ENCODE peak calls at places on chromosomes 12 and 14, in six cellular contexts. K is mesenchymal stem cell, S is H9, C is H1, E is neuronal stem cell, Q is trophoblast cell. P is an unnamed sample.

GRCh38 chr14:105879867-105880561 is 353.6 kb downstream of the TMEM121 start:
- DNase-seq in K (no peak), S (no peak), C (no peak), E (no peak), Q (no peak), P (no peak)

GRCh38 chr14:28635387-28635786 is 131.2 kb upstream of the FOXG1 start:
- DNase-seq in K (peak), S (no peak), C (no peak), E (peak), Q (peak), P (peak)

GRCh38 chr14:49463146-49463545 is 123.0 kb downstream of the RPS29 start:
- DNase-seq in K (no peak), S (no peak), C (no peak), E (no peak), Q (no peak), P (no peak)

GRCh38 chr14:28102814-28103213 is 663.8 kb upstream of the FOXG1 start:
- DNase-seq in K (no peak), S (no peak), C (no peak), E (no peak), Q (no peak), P (no peak)

GRCh38 chr14:102902523-102903247 is 19.8 kb upstream of the AMN start:
- DNase-seq in K (no peak), S (no peak), C (no peak), E (no peak), Q (no peak), P (no peak)

GRCh38 chr14:100622234-100622633 is 35.0 kb upstream of the BEGAIN start:
- DNase-seq in K (no peak), S (no peak), C (no peak), E (no peak), Q (no peak), P (no peak)

GRCh38 chr12:88562846-88563582 is 17.3 kb downstream of the KITLG start:
- DNase-seq in K (peak), S (no peak), C (no peak), E (no peak), Q (no peak), P (peak)

GRCh38 chr14:65101631-65102440 is 481 bp downstream of the MAX start:
- DNase-seq in K (peak), S (peak), C (no peak), E (peak), Q (no peak), P (no peak)

GRCh38 chr12:10607885-10608458 is 5.4 kb downstream of the MAGOHB start:
- DNase-seq in K (peak), S (no peak), C (no peak), E (no peak), Q (no peak), P (peak)

GRCh38 chr12:2035421-2036080 is 17.2 kb upstream of the CACNA1C start:
- DNase-seq in K (no peak), S (no peak), C (no peak), E (no peak), Q (no peak), P (no peak)

GRCh38 chr12:14216405-14217294 is 148.8 kb upstream of the ATF7IP start:
- DNase-seq in K (peak), S (no peak), C (no peak), E (no peak), Q (no peak), P (peak)

GRCh38 chr14:105913861-105914260 is 387.5 kb downstream of the TMEM121 start:
- DNase-seq in K (no peak), S (no peak), C (no peak), E (no peak), Q (no peak), P (no peak)

GRCh38 chr14:32560213-32560857 is 231.2 kb downstream of the AKAP6 start:
- DNase-seq in K (peak), S (peak), C (no peak), E (peak), Q (peak), P (peak)

GRCh38 chr12:110067531-110067930 is 19.2 kb upstream of the C12orf76 start:
- DNase-seq in K (no peak), S (no peak), C (no peak), E (no peak), Q (no peak), P (no peak)

GRCh38 chr14:104291123-104292000 is 153.0 kb downstream of the KIF26A start:
- DNase-seq in K (no peak), S (peak), C (peak), E (peak), Q (no peak), P (no peak)

GRCh38 chr14:89236846-89237245 is 180.2 kb downstream of the FOXN3 start:
- DNase-seq in K (no peak), S (no peak), C (no peak), E (no peak), Q (no peak), P (peak)

GRCh38 chr12:127083028-127083949 is 1183.7 kb upstream of the TMEM132C start:
- DNase-seq in K (peak), S (no peak), C (no peak), E (no peak), Q (no peak), P (peak)

GRCh38 chr12:65999564-66000280 is 130.8 kb downstream of the LLPH start:
- DNase-seq in K (no peak), S (no peak), C (no peak), E (no peak), Q (peak), P (peak)

GRCh38 chr12:99810718-99811593 is 163.4 kb downstream of the GARIN6 start:
- DNase-seq in K (peak), S (no peak), C (no peak), E (no peak), Q (no peak), P (peak)

GRCh38 chr12:84508325-84508861 is 404.2 kb downstream of the SLC6A15 start:
- DNase-seq in K (peak), S (peak), C (no peak), E (no peak), Q (peak), P (peak)

GRCh38 chr14:37091651-37092050 is 80.8 kb downstream of the SLC25A21 start:
- DNase-seq in K (peak), S (no peak), C (no peak), E (no peak), Q (no peak), P (peak)

GRCh38 chr12:66678640-66679268 is at the start of gene GRIP1:
- DNase-seq in K (no peak), S (no peak), C (no peak), E (peak), Q (peak), P (no peak)

GRCh38 chr12:102962532-102962931 is 5.1 kb downstream of the ASCL1 start:
- DNase-seq in K (no peak), S (no peak), C (no peak), E (no peak), Q (no peak), P (no peak)

GRCh38 chr12:93003540-93004239 is 74.6 kb upstream of the EEA1 start:
- DNase-seq in K (peak), S (no peak), C (no peak), E (no peak), Q (no peak), P (no peak)

GRCh38 chr14:48325486-48325885 is 650.1 kb upstream of the MDGA2 start:
- DNase-seq in K (peak), S (no peak), C (no peak), E (no peak), Q (no peak), P (peak)

GRCh38 chr12:2355198-2355597 is 302.4 kb downstream of the CACNA1C start:
- DNase-seq in K (no peak), S (no peak), C (no peak), E (no peak), Q (no peak), P (no peak)

GRCh38 chr14:99231181-99231849 is 40.7 kb downstream of the BCL11B start:
- DNase-seq in K (no peak), S (no peak), C (no peak), E (no peak), Q (no peak), P (no peak)

GRCh38 chr12:99026332-99027116 is 381.4 kb downstream of the APAF1 start:
- DNase-seq in K (no peak), S (no peak), C (no peak), E (no peak), Q (no peak), P (no peak)

GRCh38 chr12:40946612-40947194 is 241.4 kb upstream of the PDZRN4 start:
- DNase-seq in K (peak), S (no peak), C (no peak), E (peak), Q (no peak), P (peak)

GRCh38 chr12:53786411-53786810 is 34.6 kb upstream of the CISTR start:
- DNase-seq in K (no peak), S (no peak), C (no peak), E (no peak), Q (no peak), P (no peak)

GRCh38 chr12:19273482-19274330 is 144.2 kb downstream of the PLEKHA5 start:
- DNase-seq in K (peak), S (no peak), C (no peak), E (no peak), Q (peak), P (peak)

GRCh38 chr14:59217011-59217410 is 28.5 kb downstream of the DAAM1 start:
- DNase-seq in K (no peak), S (no peak), C (no peak), E (no peak), Q (no peak), P (no peak)

GRCh38 chr12:4270670-4271432 is 2.7 kb upstream of the CCND2 start:
- DNase-seq in K (peak), S (peak), C (no peak), E (peak), Q (no peak), P (no peak)

GRCh38 chr12:96985515-96986362 is 78.7 kb downstream of the NEDD1 start:
- DNase-seq in K (no peak), S (peak), C (no peak), E (no peak), Q (no peak), P (no peak)

GRCh38 chr14:58865520-58866281 is 227.9 kb downstream of the DACT1 start:
- DNase-seq in K (peak), S (no peak), C (no peak), E (no peak), Q (peak), P (peak)

GRCh38 chr14:34951286-34951685 is 31.5 kb upstream of the SRP54 start:
- DNase-seq in K (no peak), S (no peak), C (no peak), E (no peak), Q (no peak), P (peak)

GRCh38 chr12:16603265-16603915 is 2.6 kb downstream of the LMO3 start:
- DNase-seq in K (no peak), S (no peak), C (no peak), E (peak), Q (no peak), P (no peak)

GRCh38 chr12:21906919-21907642 is 34.1 kb downstream of the ABCC9 start:
- DNase-seq in K (no peak), S (no peak), C (no peak), E (no peak), Q (no peak), P (peak)

DNA sequence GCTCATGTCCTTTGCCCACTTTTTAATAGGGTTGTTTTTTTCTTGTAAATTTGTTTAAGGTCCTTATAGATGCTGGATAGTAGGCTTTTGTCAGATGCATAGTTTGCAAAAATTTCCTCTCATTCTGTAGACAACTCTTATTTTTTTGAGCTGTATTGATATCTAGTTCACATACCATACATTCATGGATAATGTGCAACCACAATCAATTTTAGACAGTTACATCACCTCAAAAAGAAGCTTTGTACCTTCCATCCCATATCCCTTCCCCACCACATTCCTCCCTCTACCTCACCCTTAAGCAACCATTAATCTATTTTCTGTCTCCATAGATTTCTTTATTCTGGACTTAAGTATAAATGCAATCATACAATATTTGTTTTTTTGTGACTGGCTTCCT is 98.4 kb downstream of the PTCSC3 start:
- DNase-seq in K (no peak), S (no peak), C (no peak), E (no peak), Q (no peak), P (no peak)
- H4K91ac ChIP-seq in K (no peak), S (no peak), C (no peak), E (no peak), Q (no peak), P (no peak)

GRCh38 chr12:27497446-27497845 is 26.6 kb upstream of the PPFIBP1 start:
- DNase-seq in K (no peak), S (no peak), C (no peak), E (no peak), Q (no peak), P (no peak)

GRCh38 chr12:27500546-27500945 is 23.5 kb upstream of the PPFIBP1 start:
- DNase-seq in K (no peak), S (no peak), C (no peak), E (no peak), Q (no peak), P (no peak)

GRCh38 chr12:27499377-27499776 is 24.6 kb upstream of the PPFIBP1 start:
- DNase-seq in K (no peak), S (no peak), C (no peak), E (no peak), Q (no peak), P (no peak)

GRCh38 chr12:27498761-27499160 is 25.2 kb upstream of the PPFIBP1 start:
- DNase-seq in K (peak), S (no peak), C (no peak), E (no peak), Q (no peak), P (no peak)

GRCh38 chr12:27498159-27498558 is 25.8 kb upstream of the PPFIBP1 start:
- DNase-seq in K (no peak), S (no peak), C (no peak), E (no peak), Q (no peak), P (no peak)
- H4K91ac ChIP-seq in K (no peak), S (no peak), C (no peak), E (no peak), Q (no peak), P (no peak)

GRCh38 chr12:62868820-62869219 is 66.1 kb downstream of the PPM1H start:
- DNase-seq in K (no peak), S (no peak), C (no peak), E (no peak), Q (no peak), P (no peak)

GRCh38 chr12:62878211-62878610 is 56.7 kb downstream of the PPM1H start:
- DNase-seq in K (no peak), S (no peak), C (no peak), E (no peak), Q (no peak), P (no peak)

GRCh38 chr12:62876938-62877548 is 57.9 kb downstream of the PPM1H start:
- DNase-seq in K (no peak), S (no peak), C (no peak), E (no peak), Q (no peak), P (no peak)

GRCh38 chr12:62873826-62874448 is 61.0 kb downstream of the PPM1H start:
- DNase-seq in K (no peak), S (no peak), C (no peak), E (no peak), Q (peak), P (no peak)

GRCh38 chr12:62873116-62873825 is 61.7 kb downstream of the PPM1H start:
- DNase-seq in K (no peak), S (no peak), C (no peak), E (no peak), Q (peak), P (no peak)
- H4K91ac ChIP-seq in K (no peak), S (no peak), C (no peak), E (no peak), Q (no peak), P (no peak)

GRCh38 chr12:6346942-6347341 is 5.1 kb upstream of the TNFRSF1A start:
- DNase-seq in K (no peak), S (no peak), C (no peak), E (no peak), Q (no peak), P (no peak)
- H4K91ac ChIP-seq in K (no peak), S (no peak), C (no peak), E (no peak), Q (no peak), P (peak)

GRCh38 chr12:108255203-108255602 is 83.9 kb downstream of the CMKLR1 start:
- DNase-seq in K (no peak), S (no peak), C (no peak), E (no peak), Q (no peak), P (no peak)
- H4K91ac ChIP-seq in K (no peak), S (no peak), C (no peak), E (no peak), Q (no peak), P (no peak)

GRCh38 chr12:120249266-120249874 is 16.2 kb downstream of the PXN start:
- DNase-seq in K (peak), S (peak), C (no peak), E (no peak), Q (peak), P (no peak)

GRCh38 chr12:120247621-120248030 is 17.9 kb downstream of the PXN start:
- DNase-seq in K (peak), S (no peak), C (no peak), E (no peak), Q (peak), P (peak)

GRCh38 chr12:120249875-120250795 is 15.4 kb downstream of the PXN start:
- DNase-seq in K (peak), S (peak), C (no peak), E (no peak), Q (no peak), P (no peak)

GRCh38 chr12:120254809-120255208 is 10.7 kb downstream of the PXN start:
- DNase-seq in K (no peak), S (peak), C (no peak), E (no peak), Q (no peak), P (no peak)

GRCh38 chr12:120252071-120252906 is 13.2 kb downstream of the PXN start:
- DNase-seq in K (no peak), S (no peak), C (no peak), E (no peak), Q (no peak), P (no peak)
- H4K91ac ChIP-seq in K (no peak), S (no peak), C (no peak), E (no peak), Q (no peak), P (no peak)

DNA sequence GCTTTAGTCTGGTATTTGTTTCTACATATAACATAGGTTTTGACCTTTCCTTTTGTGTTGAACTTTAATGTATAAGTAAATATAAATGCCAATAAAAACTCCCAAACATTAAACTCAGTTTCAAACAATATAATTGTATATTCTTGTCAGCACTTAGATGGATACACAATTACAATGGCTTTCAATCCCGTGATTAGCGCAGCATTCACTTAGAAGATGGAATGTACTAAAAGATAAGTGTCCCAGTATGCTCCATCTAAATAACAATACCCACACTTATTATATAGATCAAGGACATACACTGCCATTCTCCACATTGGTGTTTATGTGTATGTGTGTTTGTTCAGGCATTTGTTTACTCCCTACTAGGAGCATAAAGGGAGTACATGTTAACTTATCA is 193.1 kb downstream of the SOX5 start:
- DNase-seq in K (no peak), S (no peak), C (no peak), E (no peak), Q (no peak), P (no peak)
- H4K91ac ChIP-seq in K (no peak), S (no peak), C (peak), E (no peak), Q (no peak), P (no peak)